ENCODE peak calls at places on chromosomes 3 and 15, in six cellular contexts. F is adrenal gland, Q is endodermal cell, P is IMR-90, J is K562, D is psoas muscle. G is an unnamed sample. For H3K9me3, the result is how much of the 10 kb centered on the place peaks cover.

GRCh38 chr3:52047295-52047960 is 8.9 kb downstream of the DUSP7 start:
- DNase-seq in Q (no peak), P (no peak), D (no peak), J (no peak), F (no peak), G (no peak)

GRCh38 chr3:142019794-142020320 is 129.5 kb downstream of the TFDP2 start:
- DNase-seq in J (no peak), F (no peak), D (no peak), Q (no peak), P (peak), G (no peak)

GRCh38 chr3:131739211-131739610 is 236.4 kb upstream of the MRPL3 start:
- DNase-seq in Q (no peak), D (no peak), P (no peak), F (no peak), J (no peak), G (no peak)

GRCh38 chr15:70361891-70362290 is 264.2 kb upstream of the TLE3 start:
- DNase-seq in P (no peak), F (no peak), D (no peak), J (no peak), Q (no peak), G (no peak)

GRCh38 chr3:121411554-121411953 is 134.2 kb downstream of the POLQ start:
- DNase-seq in F (no peak), Q (no peak), P (peak), D (no peak), J (no peak), G (no peak)

GRCh38 chr3:47874913-47875312 is 72.0 kb downstream of the DHX30 start:
- DNase-seq in F (no peak), D (no peak), P (peak), J (no peak), Q (peak), G (no peak)

GRCh38 chr15:80579611-80580010 is 115.5 kb upstream of the ABHD17C start:
- DNase-seq in D (no peak), J (no peak), P (no peak), Q (peak), F (no peak), G (no peak)

GRCh38 chr3:12371525-12372140 is 82.8 kb downstream of the PPARG start:
- DNase-seq in F (peak), J (no peak), Q (no peak), P (peak), D (no peak), G (no peak)

GRCh38 chr15:31464216-31465082 is 137.8 kb downstream of the KLF13 start:
- DNase-seq in J (no peak), Q (peak), P (no peak), F (no peak), D (no peak), G (peak)

GRCh38 chr15:40982855-40983254 is 29.6 kb downstream of the CHAC1 start:
- DNase-seq in J (no peak), F (peak), P (peak), D (no peak), Q (no peak), G (no peak)

GRCh38 chr3:132521921-132522320 is 75.1 kb upstream of the ACKR4 start:
- DNase-seq in P (no peak), D (no peak), Q (no peak), J (no peak), F (no peak), G (no peak)

GRCh38 chr3:124504332-124505059 is 225.8 kb upstream of the UMPS start:
- DNase-seq in F (peak), J (no peak), Q (no peak), P (peak), D (no peak), G (no peak)

GRCh38 chr15:62624541-62625399 is 417.8 kb upstream of the TPM1 start:
- DNase-seq in J (no peak), P (peak), D (no peak), F (peak), Q (no peak), G (no peak)

GRCh38 chr3:149717391-149718056 is 34.8 kb downstream of the COMMD2 start:
- DNase-seq in Q (peak), D (no peak), F (peak), J (peak), P (peak), G (peak)

GRCh38 chr3:142134799-142135325 is 14.5 kb downstream of the TFDP2 start:
- DNase-seq in D (no peak), Q (no peak), J (no peak), P (no peak), F (no peak), G (no peak)

GRCh38 chr3:158221426-158221825 is 111.5 kb downstream of the RSRC1 start:
- DNase-seq in F (no peak), D (no peak), J (no peak), P (peak), Q (no peak), G (no peak)

GRCh38 chr15:41284425-41285177 is 47.8 kb downstream of the OIP5 start:
- DNase-seq in Q (no peak), P (no peak), F (peak), J (no peak), D (no peak), G (peak)

GRCh38 chr15:77840962-77841361 is 208.2 kb upstream of the LINGO1 start:
- DNase-seq in D (no peak), P (peak), F (no peak), Q (peak), J (no peak), G (no peak)

GRCh38 chr15:82856397-82857170 is 47.2 kb downstream of the WHAMM start:
- DNase-seq in F (peak), D (no peak), Q (no peak), J (no peak), P (no peak), G (no peak)

GRCh38 chr15:100328796-100329195 is 13.0 kb downstream of the ADAMTS17 start:
- DNase-seq in D (no peak), Q (peak), P (no peak), F (no peak), J (no peak), G (peak)

GRCh38 chr3:131705558-131706051 is 202.8 kb upstream of the MRPL3 start:
- DNase-seq in J (no peak), Q (peak), D (no peak), F (no peak), P (no peak), G (no peak)

GRCh38 chr3:132161608-132162007 is 126.8 kb upstream of the CPNE4 start:
- DNase-seq in D (no peak), Q (peak), J (no peak), P (no peak), F (no peak), G (no peak)

GRCh38 chr15:74384566-74385441 is 17.4 kb upstream of the CYP11A1 start:
- DNase-seq in J (no peak), D (no peak), Q (no peak), P (no peak), F (no peak), G (peak)

GRCh38 chr3:172065967-172066762 is 26.8 kb downstream of the FNDC3B start:
- DNase-seq in D (no peak), F (no peak), J (no peak), Q (no peak), P (peak), G (no peak)

GRCh38 chr3:195870442-195870841 is 37.9 kb downstream of the TNK2 start:
- DNase-seq in Q (no peak), J (no peak), F (no peak), P (no peak), D (no peak), G (no peak)

GRCh38 chr3:17013050-17013449 is 128.3 kb downstream of the PLCL2 start:
- DNase-seq in D (no peak), Q (no peak), J (no peak), F (no peak), P (no peak), G (no peak)

GRCh38 chr15:85114886-85115285 is 133.2 kb downstream of the PDE8A start:
- DNase-seq in J (no peak), D (no peak), F (no peak), P (no peak), Q (no peak), G (no peak)

GRCh38 chr15:80496101-80496500 is 91.9 kb downstream of the ARNT2 start:
- DNase-seq in Q (no peak), F (no peak), P (peak), D (no peak), J (no peak), G (no peak)

GRCh38 chr15:91099616-91100560 is at the start of gene SV2B:
- DNase-seq in D (peak), Q (peak), J (no peak), F (peak), P (peak), G (no peak)

GRCh38 chr3:57570051-57570450 is 14.0 kb downstream of the PDE12 start:
- DNase-seq in F (no peak), Q (no peak), J (no peak), P (no peak), D (no peak), G (no peak)

GRCh38 chr3:57575966-57576610 is 20.0 kb downstream of the PDE12 start:
- DNase-seq in Q (no peak), F (no peak), P (no peak), D (no peak), J (no peak), G (no peak)

GRCh38 chr3:57572096-57572495 is 16.0 kb downstream of the PDE12 start:
- DNase-seq in D (no peak), F (no peak), Q (no peak), P (no peak), J (no peak), G (no peak)

GRCh38 chr3:57570878-57571277 is 14.8 kb downstream of the PDE12 start:
- DNase-seq in Q (no peak), J (no peak), D (no peak), F (no peak), P (no peak), G (no peak)
- H3K9me3 ChIP-seq in Q (under half), J (under half), D (under half), F (under half), P (under half), G (under half)

GRCh38 chr15:95561463-95561862 is 769.0 kb upstream of the NR2F2 start:
- DNase-seq in Q (no peak), P (peak), F (no peak), D (no peak), J (no peak), G (no peak)

GRCh38 chr15:95559875-95560394 is 770.6 kb upstream of the NR2F2 start:
- DNase-seq in D (no peak), Q (no peak), P (peak), F (peak), J (peak), G (no peak)

GRCh38 chr15:95565201-95565600 is 765.3 kb upstream of the NR2F2 start:
- DNase-seq in J (no peak), D (no peak), P (no peak), Q (no peak), F (no peak), G (no peak)

GRCh38 chr15:95565702-95566101 is 764.8 kb upstream of the NR2F2 start:
- DNase-seq in J (no peak), P (no peak), Q (no peak), D (no peak), F (no peak), G (no peak)

DNA sequence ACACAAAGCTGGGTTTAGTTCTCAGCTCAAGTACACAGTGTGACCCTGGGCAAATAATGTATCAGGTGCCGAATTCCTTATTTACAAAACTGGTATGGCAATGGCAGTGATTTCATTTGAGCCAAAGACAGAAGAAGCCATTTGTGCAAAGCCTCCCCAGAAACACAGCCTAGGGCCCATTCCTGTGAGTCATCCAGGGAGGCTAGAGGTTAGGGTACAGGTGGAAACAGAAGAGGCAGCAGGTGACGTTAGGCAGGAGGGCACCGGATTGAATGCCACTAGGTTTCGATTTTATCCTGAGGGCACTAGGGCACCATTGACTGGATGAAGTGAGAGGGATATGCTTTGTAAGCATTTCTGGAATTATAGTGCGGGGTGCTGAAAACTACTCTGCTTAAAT is 766.9 kb upstream of the NR2F2 start:
- DNase-seq in P (no peak), J (no peak), F (no peak), D (no peak), Q (no peak), G (no peak)
- H3K9me3 ChIP-seq in P (under half), J (under half), F (under half), D (under half), Q (under half), G (under half)

GRCh38 chr15:87528873-87529272 is 727.7 kb downstream of the NTRK3 start:
- DNase-seq in P (no peak), Q (no peak), D (no peak), J (no peak), F (no peak), G (no peak)

GRCh38 chr15:87518957-87519356 is 737.6 kb downstream of the NTRK3 start:
- DNase-seq in J (no peak), D (no peak), P (no peak), F (no peak), Q (no peak), G (no peak)

GRCh38 chr15:87527875-87528274 is 728.7 kb downstream of the NTRK3 start:
- DNase-seq in J (no peak), D (no peak), F (no peak), P (no peak), Q (no peak), G (no peak)

GRCh38 chr15:87527416-87527815 is 729.1 kb downstream of the NTRK3 start:
- DNase-seq in J (no peak), D (no peak), P (no peak), F (no peak), Q (peak), G (no peak)

GRCh38 chr15:87522997-87523396 is 733.5 kb downstream of the NTRK3 start:
- DNase-seq in D (no peak), Q (no peak), P (no peak), J (no peak), F (no peak), G (no peak)
- H3K9me3 ChIP-seq in D (under half), Q (under half), P (under half), J (under half), F (under half), G (under half)

DNA sequence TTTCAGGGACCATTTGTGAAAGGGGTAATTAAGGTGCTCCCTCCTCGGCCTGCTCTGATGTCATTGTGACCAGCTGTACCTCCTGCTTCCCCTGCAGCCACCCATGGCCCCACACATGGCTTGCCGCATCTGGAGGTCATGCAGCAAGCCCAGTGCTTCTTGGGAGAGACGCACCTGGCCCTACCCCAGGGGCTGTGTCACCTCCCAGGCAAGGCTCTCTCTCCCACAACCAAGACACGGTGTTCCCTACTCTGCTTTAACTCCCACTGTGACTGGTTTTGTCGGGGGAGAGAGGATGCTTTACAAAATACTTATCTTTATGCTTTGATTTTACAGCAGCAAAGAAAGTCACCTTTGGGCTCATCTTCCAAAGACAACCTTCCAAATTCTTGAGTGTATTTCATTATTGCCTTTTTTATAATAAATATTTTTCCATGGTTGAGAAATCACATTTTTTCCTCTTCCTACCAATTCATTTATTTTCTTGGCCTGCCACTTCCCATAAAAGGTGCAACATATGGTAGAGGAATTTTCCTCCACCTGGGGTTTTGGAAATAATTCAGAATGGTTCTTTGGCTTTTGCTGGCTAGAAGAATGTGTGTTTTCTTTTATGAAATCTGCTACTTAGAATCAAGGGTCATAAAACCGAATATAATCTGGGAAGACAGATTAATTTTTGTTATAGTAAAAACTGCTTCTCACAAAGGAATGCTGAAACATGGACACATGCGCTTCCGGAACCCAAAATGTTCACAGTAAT is 53.8 kb upstream of the POMGNT2 start:
- DNase-seq in J (no peak), F (no peak), P (no peak), D (no peak), Q (no peak), G (no peak)
- H3K9me3 ChIP-seq in J (under half), F (under half), P (under half), D (under half), Q (under half), G (under half)

G was measured in OCI-LY7.